ENCODE peak calls at places on chromosomes 11 and 22, in five cellular contexts. Z is astrocyte; O is brain microvascular endothelial cell; K is thyroid gland; H is CD8-positive, alpha-beta T cell. C is an unnamed sample.
A peak's percentile ranks its signal among the peaks of the same experiment; 100 is the strongest.

GRCh38 chr11:57406337-57406904 is 16.0 kb upstream of the PRG2 start:
- DNase-seq in Z (peak; percentile 42), O (no peak), K (no peak), H (no peak), C (peak; percentile 20)

GRCh38 chr11:72141066-72141465 is 5.5 kb downstream of the FOLR3 start:
- DNase-seq in Z (peak; percentile 96), O (peak; percentile 83), K (no peak), H (no peak), C (peak; percentile 93)

GRCh38 chr11:80146231-80146630 is 705.4 kb upstream of the TENM4 start:
- DNase-seq in Z (peak; percentile 23), O (no peak), K (no peak), H (no peak), C (peak; percentile 51)

GRCh38 chr22:21592422-21592821 is 24.9 kb downstream of the UBE2L3 start:
- DNase-seq in Z (no peak), O (no peak), K (no peak), H (no peak), C (no peak)

GRCh38 chr22:32270641-32271369 is 15.7 kb upstream of the SLC5A4 start:
- DNase-seq in Z (no peak), O (no peak), K (no peak), H (no peak), C (no peak)

GRCh38 chr11:47510231-47510630 is 42.7 kb downstream of the CELF1 start:
- DNase-seq in Z (no peak), O (peak; percentile 39), K (no peak), H (no peak), C (peak; percentile 74)

GRCh38 chr22:20563941-20564371 is 56.5 kb downstream of the MED15 start:
- DNase-seq in Z (no peak), O (no peak), K (no peak), H (no peak), C (no peak)

GRCh38 chr11:33895752-33896137 is 3.9 kb upstream of the LMO2 start:
- DNase-seq in Z (no peak), O (no peak), K (no peak), H (no peak), C (peak; percentile 87)

GRCh38 chr11:118902336-118903203 is 18.9 kb downstream of the CXCR5 start:
- DNase-seq in Z (no peak), O (no peak), K (no peak), H (no peak), C (no peak)

GRCh38 chr22:19169947-19170318 is 8.6 kb downstream of the SLC25A1 start:
- DNase-seq in Z (no peak), O (no peak), K (no peak), H (no peak), C (no peak)

GRCh38 chr11:96157517-96157873 is 185.5 kb downstream of the MAML2 start:
- DNase-seq in Z (no peak), O (no peak), K (no peak), H (no peak), C (no peak)

GRCh38 chr11:96156379-96156722 is 186.6 kb downstream of the MAML2 start:
- DNase-seq in Z (no peak), O (no peak), K (peak; percentile 32), H (no peak), C (no peak)

GRCh38 chr11:96154802-96155520 is 188.0 kb downstream of the MAML2 start:
- DNase-seq in Z (peak; percentile 86), O (peak; percentile 77), K (peak; percentile 43), H (no peak), C (peak; percentile 41)

GRCh38 chr11:96158126-96158525 is 184.9 kb downstream of the MAML2 start:
- DNase-seq in Z (no peak), O (no peak), K (no peak), H (no peak), C (no peak)

GRCh38 chr11:96155627-96156378 is 187.2 kb downstream of the MAML2 start:
- DNase-seq in Z (peak; percentile 97), O (peak; percentile 99), K (peak; percentile 49), H (no peak), C (peak; percentile 94)
- TF ChIP-seq CTCF in Z (peak; percentile 30), O (peak; percentile 58), K (peak; percentile 24), H (no peak), C (no peak)

DNA sequence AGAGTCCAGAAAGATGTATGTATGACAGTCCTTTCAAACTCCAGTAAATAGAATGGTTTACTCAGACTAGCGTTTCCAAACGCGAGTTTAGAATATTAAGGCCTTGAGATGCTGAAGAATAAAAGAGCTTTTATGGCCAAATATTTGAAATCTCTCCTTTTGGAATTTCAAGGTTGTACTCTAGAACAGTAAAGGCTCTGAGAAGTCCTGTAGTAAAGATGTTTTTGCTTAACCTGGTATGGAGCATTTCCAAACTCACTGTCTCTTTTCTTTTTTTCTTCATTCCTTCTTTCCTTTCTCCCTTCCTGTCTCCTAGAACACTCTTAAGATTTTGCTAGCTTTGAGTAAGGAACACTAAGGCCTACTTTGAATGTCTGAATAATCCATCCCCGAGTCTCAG is 91.4 kb upstream of the RAG2 start:
- DNase-seq in Z (no peak), O (no peak), K (no peak), H (no peak), C (no peak)
- H3K27me3 ChIP-seq in Z (no peaks in the 10 kb centered on the region), O (no peaks in the 10 kb centered on the region), K (no peaks in the 10 kb centered on the region), H (peaks cover 20% of the 10 kb centered on the region), C (no peaks in the 10 kb centered on the region)

GRCh38 chr11:131217313-131218297 is 152.8 kb upstream of the NTM start:
- DNase-seq in Z (no peak), O (no peak), K (peak; percentile 27), H (no peak), C (peak; percentile 27)
- TF ChIP-seq CTCF in Z (peak; percentile 29), O (peak; percentile 47), K (peak; percentile 61), H (no peak), C (peak; percentile 61)

DNA sequence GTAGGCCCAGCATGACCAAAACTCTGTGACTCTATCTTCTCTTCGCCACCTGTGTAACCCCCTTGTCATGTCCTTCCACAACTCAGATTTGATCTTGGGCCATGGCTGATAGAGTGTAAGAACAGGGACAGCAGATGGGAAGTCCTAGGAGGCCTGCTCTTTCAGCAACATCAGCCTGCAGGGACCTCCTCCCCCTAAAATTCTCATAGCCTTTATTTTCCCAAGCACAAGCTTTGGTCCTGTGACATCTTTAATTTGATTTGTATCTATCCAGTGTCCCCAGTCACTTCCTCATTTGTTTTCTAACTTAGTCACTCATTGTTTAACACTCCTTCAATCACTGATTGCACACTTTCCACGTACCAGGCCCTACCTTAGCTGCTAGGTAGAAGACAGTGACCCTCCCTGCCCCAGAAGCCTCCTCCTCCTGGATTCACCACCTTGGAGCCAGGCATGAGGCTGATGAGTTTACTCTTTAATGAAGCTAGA is 5.3 kb downstream of the UBQLN3 start:
- DNase-seq in Z (no peak), O (no peak), K (no peak), H (no peak), C (no peak)
- H3K27me3 ChIP-seq in Z (no peaks in the 10 kb centered on the region), O (no peaks in the 10 kb centered on the region), K (no peaks in the 10 kb centered on the region), H (no peaks in the 10 kb centered on the region), C (no peaks in the 10 kb centered on the region)

GRCh38 chr11:126597041-126597440 is 241.6 kb downstream of the ST3GAL4 start:
- DNase-seq in Z (no peak), O (no peak), K (no peak), H (no peak), C (no peak)

GRCh38 chr11:126596474-126596873 is 241.0 kb downstream of the ST3GAL4 start:
- DNase-seq in Z (no peak), O (no peak), K (no peak), H (no peak), C (no peak)

GRCh38 chr11:126594921-126595367 is 239.5 kb downstream of the ST3GAL4 start:
- DNase-seq in Z (no peak), O (no peak), K (peak; percentile 52), H (no peak), C (no peak)

GRCh38 chr11:126592496-126593410 is 237.3 kb downstream of the ST3GAL4 start:
- DNase-seq in Z (no peak), O (no peak), K (no peak), H (no peak), C (no peak)

GRCh38 chr11:126595560-126595959 is 240.1 kb downstream of the ST3GAL4 start:
- DNase-seq in Z (no peak), O (no peak), K (no peak), H (no peak), C (no peak)
- TF ChIP-seq CTCF in Z (no peak), O (no peak), K (no peak), H (no peak), C (no peak)

GRCh38 chr11:1733009-1733715 is 17.2 kb downstream of the IFITM10 start:
- DNase-seq in Z (no peak), O (no peak), K (no peak), H (no peak), C (no peak)
- H3K27me3 ChIP-seq in Z (peaks cover 13% of the 10 kb centered on the region), O (peaks cover 3% of the 10 kb centered on the region), K (no peaks in the 10 kb centered on the region), H (no peaks in the 10 kb centered on the region), C (peaks cover 12% of the 10 kb centered on the region)

DNA sequence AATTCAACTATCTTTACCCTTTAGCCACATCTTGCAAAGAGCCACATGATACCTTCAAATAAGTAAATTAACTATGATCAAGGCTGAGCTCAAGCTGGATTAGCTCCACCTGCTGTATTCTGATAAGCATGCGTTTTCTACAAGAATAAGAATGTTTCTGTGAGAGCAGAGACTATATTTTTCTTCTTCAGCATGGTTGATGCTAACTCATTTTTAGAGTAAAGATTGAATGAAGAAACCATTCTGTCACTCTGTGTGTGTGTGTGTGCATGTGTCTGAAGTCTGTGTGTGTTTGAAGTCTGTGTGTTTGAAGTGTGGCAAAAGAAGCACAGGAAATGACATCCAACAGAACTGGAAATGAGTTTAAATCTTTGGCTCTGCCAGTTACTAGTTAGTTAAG is 12.0 kb upstream of the LAYN start:
- DNase-seq in Z (no peak), O (no peak), K (no peak), H (no peak), C (peak; percentile 41)
- TF ChIP-seq CTCF in Z (peak; percentile 19), O (peak; percentile 20), K (no peak), H (no peak), C (no peak)

GRCh38 chr22:44191036-44191454 is 10.3 kb downstream of the PARVG start:
- DNase-seq in Z (peak; percentile 14), O (no peak), K (no peak), H (no peak), C (peak; percentile 17)

GRCh38 chr22:44192098-44192810 is 11.5 kb downstream of the PARVG start:
- DNase-seq in Z (no peak), O (peak; percentile 2), K (no peak), H (peak; percentile 26), C (no peak)

GRCh38 chr22:44188986-44189630 is 8.4 kb downstream of the PARVG start:
- DNase-seq in Z (no peak), O (no peak), K (no peak), H (no peak), C (no peak)

GRCh38 chr22:44188316-44188715 is 7.6 kb downstream of the PARVG start:
- DNase-seq in Z (no peak), O (no peak), K (no peak), H (no peak), C (no peak)

DNA sequence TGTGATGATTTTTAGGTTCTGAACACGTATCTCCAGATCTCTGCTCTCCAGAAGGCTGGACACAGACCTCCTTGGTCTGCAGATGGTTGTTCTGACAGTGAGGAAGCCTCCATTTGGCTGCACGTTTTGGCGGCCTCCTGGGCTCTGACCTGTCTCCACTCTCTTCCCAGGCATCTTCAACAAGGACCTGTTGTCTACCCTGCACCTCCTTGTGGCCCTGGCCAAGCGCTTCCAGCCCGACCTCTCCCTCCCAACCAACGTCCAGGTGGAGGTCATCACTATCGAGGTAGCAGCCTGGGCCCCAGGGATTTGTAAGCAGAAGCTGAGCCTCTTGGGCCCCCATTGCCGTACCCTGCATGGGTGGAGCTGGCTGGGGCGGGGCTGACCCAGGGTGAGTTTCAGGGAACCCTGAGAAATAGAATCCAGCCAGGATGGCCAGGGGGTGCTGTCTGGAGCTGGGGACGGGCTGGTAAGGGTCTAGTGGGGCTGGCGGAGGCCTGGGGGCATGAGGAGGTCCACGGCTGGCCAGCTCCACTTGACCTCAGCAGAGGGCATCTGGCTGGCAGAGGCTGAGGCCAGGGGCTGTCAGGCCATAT is 9.8 kb downstream of the PARVG start:
- DNase-seq in Z (no peak), O (no peak), K (no peak), H (no peak), C (no peak)
- H3K27me3 ChIP-seq in Z (peaks cover 7% of the 10 kb centered on the region), O (no peaks in the 10 kb centered on the region), K (no peaks in the 10 kb centered on the region), H (no peaks in the 10 kb centered on the region), C (peaks cover 4% of the 10 kb centered on the region)

C was measured in bronchial epithelial cell.